ENCODE peak calls at places on chromosomes 4 and X, in nine cellular contexts. V, S, H, L, F, T, K, E and M are unnamed samples.

GRCh38 chr4:54254915-54255246 is 25.8 kb downstream of the PDGFRA start:
- DNase-seq in T (no peak), V (no peak), K (no peak), F (no peak), L (no peak), S (peak; percentile 28), E (peak; percentile 34), H (no peak), M (no peak)

GRCh38 chr4:39497909-39498723 is 29.1 kb downstream of the UGDH start:
- DNase-seq in L (no peak), H (no peak), V (no peak), S (no peak), E (no peak), K (no peak), F (no peak), T (no peak), M (peak; percentile 10)

GRCh38 chr4:110589297-110589696 is 33.6 kb downstream of the PITX2 start:
- DNase-seq in H (no peak), S (no peak), T (no peak), E (no peak), V (peak; percentile 11), K (no peak), F (no peak), L (no peak), M (no peak)

GRCh38 chrX:64205441-64205734 is at the start of gene AMER1:
- DNase-seq in E (no peak), F (peak; percentile 86), K (no peak), L (no peak), V (no peak), H (no peak), S (no peak), T (no peak), M (no peak)

GRCh38 chr4:73998040-73999011 is at the start of gene CXCL5:
- DNase-seq in F (peak; percentile 84), H (peak; percentile 67), S (no peak), V (peak; percentile 39), L (peak; percentile 67), K (no peak), E (no peak), T (peak; percentile 60), M (peak; percentile 44)

GRCh38 chr4:21413807-21414370 is 534.7 kb downstream of the KCNIP4 start:
- DNase-seq in H (no peak), K (no peak), L (no peak), E (no peak), V (no peak), T (no peak), F (no peak), S (no peak), M (no peak)

GRCh38 chrX:111095974-111096870 is at the start of gene PAK3:
- DNase-seq in S (peak; percentile 35), F (no peak), E (peak; percentile 68), T (peak; percentile 44), L (no peak), K (no peak), H (no peak), V (peak; percentile 64), M (no peak)

GRCh38 chr4:84799318-84799717 is 167.2 kb downstream of the WDFY3 start:
- DNase-seq in S (no peak), H (no peak), L (no peak), V (peak; percentile 6), T (no peak), F (no peak), E (no peak), K (no peak), M (no peak)

GRCh38 chrX:63350551-63350950 is 581 bp downstream of the SPIN4 start:
- DNase-seq in F (peak; percentile 84), T (peak; percentile 35), E (peak; percentile 14), L (no peak), S (peak; percentile 2), H (no peak), V (no peak), K (no peak), M (peak; percentile 57)

GRCh38 chrX:30657542-30658238 is 4.5 kb downstream of the GK start:
- DNase-seq in E (no peak), S (no peak), T (no peak), F (no peak), K (no peak), L (no peak), H (no peak), V (peak; percentile 69), M (no peak)

GRCh38 chrX:126552313-126553022 is at the start of gene DCAF12L1:
- DNase-seq in E (peak; percentile 26), S (no peak), T (no peak), H (no peak), K (no peak), L (no peak), V (no peak), F (no peak), M (no peak)

GRCh38 chr4:162506253-162506652 is 342.5 kb upstream of the FSTL5 start:
- DNase-seq in L (no peak), H (no peak), E (no peak), K (no peak), T (no peak), S (no peak), F (no peak), V (no peak), M (no peak)

GRCh38 chr4:152032722-152033131 is 271.9 kb upstream of the GATB start:
- DNase-seq in H (no peak), E (no peak), S (peak; percentile 90), L (no peak), V (peak; percentile 88), K (no peak), F (no peak), T (no peak), M (no peak)

GRCh38 chrX:150358651-150359050 is 4.5 kb upstream of the MAMLD1 start:
- DNase-seq in E (no peak), H (no peak), V (no peak), L (no peak), K (no peak), T (no peak), S (no peak), F (no peak), M (no peak)

GRCh38 chr4:3368841-3369760 is 72.7 kb upstream of the HGFAC start:
- DNase-seq in L (no peak), H (no peak), T (no peak), V (no peak), F (no peak), E (no peak), K (no peak), S (no peak), M (no peak)

GRCh38 chr4:113682730-113683129 is 78.8 kb downstream of the CAMK2D start:
- DNase-seq in T (no peak), V (peak; percentile 90), L (no peak), S (no peak), K (no peak), H (no peak), F (no peak), E (no peak), M (no peak)

GRCh38 chr4:140856692-140857091 is 100.5 kb upstream of the TBC1D9 start:
- DNase-seq in K (no peak), H (peak; percentile 55), V (peak; percentile 22), F (no peak), T (no peak), L (peak; percentile 51), S (no peak), E (no peak), M (no peak)

GRCh38 chr4:29259556-29259955 is 1460.6 kb upstream of the PCDH7 start:
- DNase-seq in S (no peak), K (no peak), F (no peak), L (no peak), E (no peak), H (no peak), V (no peak), T (no peak), M (no peak)
- TF ChIP-seq POLR2A in S (no peak), K (no peak), F (no peak), L (no peak), E (no peak), H (no peak), V (no peak), T (no peak), M (no peak)

GRCh38 chrX:14872851-14873675 is at the start of the genes FANCB and MOSPD2:
- DNase-seq in V (peak; percentile 91), L (peak; percentile 79), S (peak; percentile 95), H (peak; percentile 96), E (peak; percentile 91), K (peak; percentile 80), T (peak; percentile 95), F (peak; percentile 98), M (peak; percentile 95)
- TF ChIP-seq POLR2A in V (no peak), L (peak; percentile 15), S (no peak), H (no peak), E (no peak), K (peak; percentile 26), T (peak; percentile 53), F (no peak), M (peak; percentile 74)

GRCh38 chr4:41538017-41538733 is at the start of gene LIMCH1:
- DNase-seq in T (peak; percentile 39), H (peak; percentile 80), F (peak; percentile 88), E (peak; percentile 54), L (peak; percentile 9), K (peak; percentile 31), S (peak; percentile 56), V (no peak), M (no peak)
- TF ChIP-seq POLR2A in T (no peak), H (no peak), F (no peak), E (no peak), L (no peak), K (no peak), S (no peak), V (no peak), M (no peak)

GRCh38 chr4:182917182-182918043 is at the start of gene DCTD:
- DNase-seq in S (peak; percentile 75), F (peak; percentile 95), V (peak; percentile 65), H (peak; percentile 91), K (peak; percentile 52), L (no peak), E (peak; percentile 77), T (peak; percentile 85), M (peak; percentile 79)
- TF ChIP-seq POLR2A in S (no peak), F (no peak), V (peak; percentile 39), H (no peak), K (peak; percentile 16), L (no peak), E (peak; percentile 28), T (no peak), M (peak; percentile 60)